ENCODE peak calls at places on chromosomes 13 and 19, in six cellular contexts. X, T, M, V, O and A are unnamed samples.

GRCh38 chr13:98293570-98294142 is 116.6 kb upstream of the RNF113B start:
- DNase-seq in M (no peak), T (no peak), X (no peak), V (no peak), O (no peak), A (no peak)

GRCh38 chr13:46154136-46154854 is 27.7 kb downstream of the LCP1 start:
- DNase-seq in T (no peak), M (no peak), X (no peak), O (no peak), V (peak; percentile 13), A (no peak)

GRCh38 chr13:111511219-111511732 is 190.8 kb downstream of the TEX29 start:
- DNase-seq in X (no peak), V (no peak), M (no peak), O (no peak), T (no peak), A (no peak)

GRCh38 chr19:3468211-3468610 is 12.1 kb downstream of the SMIM24 start:
- DNase-seq in O (no peak), V (no peak), M (peak; percentile 10), X (no peak), T (no peak), A (no peak)

GRCh38 chr19:8858260-8858659 is 26.1 kb downstream of the MBD3L1 start:
- DNase-seq in T (no peak), X (no peak), V (no peak), M (no peak), O (no peak), A (no peak)

GRCh38 chr19:9205506-9206113 is 13.8 kb downstream of the OR7D4 start:
- DNase-seq in O (peak; percentile 68), X (peak; percentile 85), T (peak; percentile 59), M (peak; percentile 13), V (peak; percentile 77), A (peak; percentile 61)

GRCh38 chr13:101447852-101448251 is 4.6 kb upstream of the ITGBL1 start:
- DNase-seq in V (peak; percentile 4), M (no peak), T (no peak), X (no peak), O (no peak), A (peak; percentile 42)

GRCh38 chr19:3426433-3426832 is 53.9 kb downstream of the SMIM24 start:
- DNase-seq in V (no peak), M (no peak), O (no peak), X (peak; percentile 75), T (no peak), A (no peak)

GRCh38 chr19:1264801-1265610 is 4.1 kb upstream of the CIRBP start:
- DNase-seq in X (peak; percentile 93), V (peak; percentile 90), T (no peak), M (peak; percentile 86), O (peak; percentile 75), A (peak; percentile 88)

GRCh38 chr19:9967326-9967725 is 31.0 kb upstream of the OLFM2 start:
- DNase-seq in O (no peak), X (no peak), T (no peak), M (no peak), V (peak; percentile 33), A (no peak)

GRCh38 chr13:63501702-63502101 is 2086.1 kb upstream of the PCDH20 start:
- DNase-seq in M (no peak), T (no peak), V (peak; percentile 4), O (no peak), X (no peak), A (no peak)

GRCh38 chr13:26486550-26486949 is 70.9 kb upstream of the WASF3 start:
- DNase-seq in X (no peak), T (no peak), O (no peak), M (no peak), V (no peak), A (no peak)

GRCh38 chr13:63463782-63464610 is 2048.3 kb upstream of the PCDH20 start:
- DNase-seq in X (no peak), V (no peak), T (no peak), O (peak; percentile 35), M (no peak), A (no peak)

GRCh38 chr13:111123221-111123620 is 8.1 kb downstream of the ARHGEF7 start:
- DNase-seq in M (no peak), V (no peak), O (no peak), T (no peak), X (no peak), A (no peak)

GRCh38 chr13:40371531-40372125 is 294.8 kb downstream of the FOXO1 start:
- DNase-seq in M (no peak), X (no peak), V (no peak), O (no peak), T (no peak), A (no peak)

GRCh38 chr13:21674271-21675009 is 3.6 kb downstream of the FGF9 start:
- DNase-seq in T (peak; percentile 39), V (no peak), M (no peak), X (peak; percentile 69), O (no peak), A (no peak)

DNA sequence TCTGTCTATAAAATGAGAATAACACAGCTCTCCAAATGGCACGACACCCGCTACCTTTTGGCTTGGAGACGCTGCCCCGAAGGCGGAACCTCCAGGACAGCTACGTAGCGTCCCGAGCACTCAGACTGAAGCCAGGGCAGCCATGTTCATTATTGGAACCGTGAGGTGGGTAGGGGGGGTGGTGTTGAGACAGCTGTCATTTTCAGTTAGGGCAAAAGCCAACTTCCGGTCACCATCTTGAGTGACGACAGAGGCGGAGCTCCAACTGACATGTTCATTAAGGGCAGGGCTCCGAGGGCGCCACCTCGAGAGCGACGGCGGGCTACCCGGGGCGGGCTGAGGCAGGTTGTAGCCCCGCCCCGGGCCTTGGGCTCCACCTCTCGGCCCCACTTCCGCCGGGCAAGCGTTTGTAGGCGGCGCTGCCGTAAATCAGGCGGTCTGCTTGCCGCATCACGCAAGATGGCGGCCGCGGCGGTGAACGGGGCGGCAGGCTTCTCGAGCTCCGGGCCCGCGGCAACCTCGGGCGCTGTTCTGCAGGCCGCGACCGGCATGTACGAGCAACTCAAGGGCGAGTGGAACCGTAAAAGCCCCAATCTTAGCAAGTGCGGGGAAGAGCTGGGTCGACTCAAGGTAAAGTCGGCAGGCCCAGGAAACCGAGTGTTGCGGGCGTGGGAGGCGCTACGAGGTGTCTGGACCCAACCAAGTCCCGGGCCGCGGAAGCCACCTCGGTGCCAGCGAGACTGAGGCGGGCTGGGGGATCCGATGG is at the start of gene PSMD8:
- DNase-seq in O (peak; percentile 100), X (peak; percentile 100), V (peak; percentile 99), M (peak; percentile 99), T (peak; percentile 99), A (peak; percentile 98)
- TF ChIP-seq CTCF in O (no peak), X (peak; percentile 35), V (peak; percentile 25), M (peak; percentile 18), T (peak; percentile 18), A (peak; percentile 20)

GRCh38 chr19:17336872-17337674 is at the start of gene GTPBP3:
- DNase-seq in M (peak; percentile 92), X (peak; percentile 99), V (peak; percentile 100), T (peak; percentile 99), O (peak; percentile 99), A (peak; percentile 97)
- H3K4me3 ChIP-seq in M (peak within 1 kb of the TSS; percentile 92), X (peak within 1 kb of the TSS; percentile 95), V (peak within 1 kb of the TSS; percentile 65), T (peak within 1 kb of the TSS; percentile 84), O (peak within 1 kb of the TSS; percentile 82), A (peak within 1 kb of the TSS; percentile 99)

GRCh38 chr13:81957121-81957520 is 1616.2 kb upstream of the SPRY2 start:
- DNase-seq in O (no peak), X (no peak), M (no peak), V (no peak), T (no peak), A (no peak)
- TF ChIP-seq CTCF in O (no peak), X (no peak), M (no peak), V (no peak), T (peak; percentile 22), A (no peak)

GRCh38 chr19:41325947-41326706 is 16.2 kb downstream of the CCDC97 start:
- DNase-seq in V (peak; percentile 57), M (peak; percentile 56), T (no peak), X (no peak), O (peak; percentile 84), A (peak; percentile 84)

GRCh38 chr19:41324231-41324702 is 14.3 kb downstream of the CCDC97 start:
- DNase-seq in O (no peak), T (no peak), X (no peak), V (no peak), M (no peak), A (no peak)

GRCh38 chr19:41324921-41325639 is 15.1 kb downstream of the CCDC97 start:
- DNase-seq in T (no peak), O (no peak), M (no peak), V (peak; percentile 85), X (peak; percentile 92), A (peak; percentile 94)

GRCh38 chr19:41327076-41327475 is 17.1 kb downstream of the CCDC97 start:
- DNase-seq in T (peak; percentile 37), V (no peak), O (peak; percentile 37), X (no peak), M (no peak), A (no peak)

GRCh38 chr19:41325640-41325946 is 15.6 kb downstream of the CCDC97 start:
- DNase-seq in M (no peak), T (no peak), V (no peak), O (no peak), X (no peak), A (no peak)
- H3K4me3 ChIP-seq in M (no peak overlapping the region), T (no peak overlapping the region), V (no peak overlapping the region), O (no peak overlapping the region), X (no peak overlapping the region), A (peak overlapping the region; percentile 21)

GRCh38 chr19:41744850-41745249 is 10.5 kb upstream of the CEACAM6 start:
- DNase-seq in V (no peak), T (no peak), X (no peak), O (no peak), M (no peak), A (no peak)

GRCh38 chr19:41745761-41746160 is 9.6 kb upstream of the CEACAM6 start:
- DNase-seq in M (no peak), T (no peak), V (no peak), X (no peak), O (no peak), A (no peak)

GRCh38 chr19:41741244-41741554 is 14.1 kb upstream of the CEACAM6 start:
- DNase-seq in T (no peak), V (no peak), M (no peak), X (no peak), O (no peak), A (no peak)

GRCh38 chr19:41748012-41748411 is 7.3 kb upstream of the CEACAM6 start:
- DNase-seq in X (no peak), V (no peak), T (no peak), M (no peak), O (no peak), A (no peak)

DNA sequence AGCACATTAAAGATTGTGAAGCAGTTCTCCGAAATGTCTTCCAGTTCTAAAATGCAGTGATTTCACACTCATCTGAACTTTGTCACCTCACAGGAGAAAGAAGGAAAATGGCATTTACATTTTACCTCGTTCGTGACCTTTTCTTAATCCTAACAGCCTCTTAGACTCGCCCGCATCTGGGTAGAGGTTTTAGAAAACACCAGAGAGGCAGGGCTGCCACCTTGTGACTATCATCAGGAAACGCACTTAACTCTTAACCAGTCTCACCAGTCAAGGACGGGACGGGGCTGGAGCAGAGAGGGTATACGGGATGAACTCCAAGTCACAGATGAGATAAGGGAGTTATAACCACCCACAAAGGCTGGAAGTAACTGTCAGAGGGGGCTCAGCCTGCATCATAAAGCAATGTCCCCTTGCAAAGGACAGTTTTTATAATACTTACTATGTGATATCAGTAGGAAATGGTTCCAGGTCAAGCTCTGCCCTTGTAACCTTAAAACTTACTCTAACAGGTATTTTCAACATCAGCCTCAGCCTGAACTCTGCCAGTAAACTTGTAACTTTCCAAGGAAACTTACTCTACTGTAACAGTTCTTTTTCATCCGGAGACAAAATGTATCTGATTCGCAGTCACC is 8.6 kb upstream of the CEACAM6 start:
- DNase-seq in M (no peak), X (no peak), O (peak; percentile 61), V (peak; percentile 67), T (peak; percentile 53), A (peak; percentile 46)
- TF ChIP-seq CTCF in M (peak; percentile 61), X (peak; percentile 28), O (peak; percentile 46), V (peak; percentile 62), T (peak; percentile 56), A (peak; percentile 52)